ENCODE peak calls at places on chromosomes 4 and X, in seven cellular contexts. X is stimulated activated CD4-positive, alpha-beta T cell treated with anti-CD3 and anti-CD28 coated beads, Interleukin-4, amount 100 ng/mL, for 4 hours; J is naive thymus-derived CD8-positive, alpha-beta T cell; S is NCI-H1436 treated with DMSO at 0.1 percent for 48 hours; P is stromal cell of bone marrow; F is renal cortical epithelial cell; T is stimulated activated effector memory CD8-positive, alpha-beta T cell treated with anti-CD3 and anti-CD28 coated beads, Interleukin-12 subunit alpha, Interleukin-12 subunit beta, amount 100 ng/mL, for 72 hours. B is an unnamed sample.
A peak's percentile ranks its signal among the peaks of the same experiment; 100 is the strongest.

GRCh38 chr4:151644625-151645024 is 116.2 kb downstream of the GATB start:
- DNase-seq in T (no peak), S (no peak), X (no peak), P (no peak), J (no peak), F (no peak), B (no peak)

GRCh38 chr4:151727365-151727764 is 33.4 kb downstream of the GATB start:
- DNase-seq in S (no peak), X (no peak), J (no peak), P (no peak), F (peak; percentile 36), T (no peak), B (no peak)

GRCh38 chrX:22122510-22122909 is 90.4 kb downstream of the PHEX start:
- DNase-seq in F (peak; percentile 83), P (peak; percentile 88), S (no peak), X (no peak), T (no peak), J (no peak), B (no peak)

GRCh38 chrX:10190367-10190766 is 33.6 kb downstream of the CLCN4 start:
- DNase-seq in S (no peak), P (peak; percentile 64), J (no peak), X (no peak), T (no peak), F (peak; percentile 73), B (no peak)

GRCh38 chrX:148380614-148381561 is 119.5 kb upstream of the AFF2 start:
- DNase-seq in J (no peak), S (no peak), P (peak; percentile 3), T (peak; percentile 6), F (peak; percentile 60), X (peak; percentile 10), B (no peak)

GRCh38 chrX:14014526-14014925 is 15.2 kb downstream of the GEMIN8 start:
- DNase-seq in J (no peak), F (no peak), X (no peak), T (no peak), S (no peak), P (no peak), B (no peak)

GRCh38 chr4:8198206-8198905 is 734 bp upstream of the SH3TC1 start:
- DNase-seq in J (no peak), P (no peak), S (no peak), X (no peak), T (no peak), F (peak; percentile 57), B (no peak)

GRCh38 chrX:39112143-39112542 is 310.9 kb downstream of the MID1IP1 start:
- DNase-seq in T (no peak), J (no peak), S (no peak), X (no peak), F (no peak), P (no peak), B (no peak)

GRCh38 chr4:4693258-4693657 is 151.4 kb upstream of the STX18 start:
- DNase-seq in F (peak; percentile 47), P (no peak), S (no peak), J (no peak), T (no peak), X (no peak), B (no peak)

GRCh38 chrX:74242050-74242449 is 61.9 kb upstream of the ZCCHC13 start:
- DNase-seq in X (no peak), J (no peak), T (no peak), F (peak; percentile 76), S (no peak), P (no peak), B (no peak)

GRCh38 chr4:59060895-59061294 is 1950.7 kb upstream of the IGFBP7 start:
- DNase-seq in X (no peak), F (no peak), S (no peak), T (no peak), J (no peak), P (no peak), B (no peak)

GRCh38 chr4:158255727-158256324 is 45.5 kb downstream of the TMEM144 start:
- DNase-seq in T (no peak), F (peak; percentile 46), J (no peak), S (no peak), X (no peak), P (peak; percentile 44), B (no peak)

GRCh38 chrX:84735025-84735424 is 232.8 kb upstream of the HDX start:
- DNase-seq in T (no peak), X (no peak), F (no peak), J (no peak), S (no peak), P (no peak), B (no peak)

GRCh38 chr4:174579421-174579820 is 57.1 kb upstream of the HPGD start:
- DNase-seq in F (no peak), X (no peak), P (no peak), J (no peak), T (no peak), S (no peak), B (no peak)

GRCh38 chrX:101619336-101619735 is 1.5 kb upstream of the ARMCX6 start:
- DNase-seq in S (peak; percentile 73), T (no peak), F (peak; percentile 43), X (no peak), P (no peak), J (no peak), B (no peak)

GRCh38 chr4:24856586-24856985 is 56.3 kb downstream of the CCDC149 start:
- DNase-seq in J (no peak), S (no peak), F (peak; percentile 57), X (no peak), P (peak; percentile 12), T (no peak), B (no peak)

GRCh38 chrX:155054255-155054654 is 16.7 kb downstream of the CMC4 start:
- DNase-seq in P (no peak), T (no peak), X (no peak), S (no peak), J (no peak), F (no peak), B (no peak)

GRCh38 chr4:4392501-4393183 is 5.7 kb downstream of the NSG1 start:
- DNase-seq in T (no peak), S (no peak), X (no peak), J (no peak), P (no peak), F (no peak), B (no peak)

GRCh38 chr4:60737858-60738257 is 462.3 kb upstream of the ADGRL3 start:
- DNase-seq in S (no peak), F (no peak), P (peak; percentile 21), X (no peak), T (no peak), J (no peak), B (no peak)

GRCh38 chr4:113825272-113825671 is 63.7 kb upstream of the CAMK2D start:
- DNase-seq in J (no peak), X (no peak), F (no peak), T (no peak), S (no peak), P (no peak), B (no peak)

GRCh38 chrX:152902502-152902820 is 4.6 kb downstream of the ZNF185 start:
- DNase-seq in J (no peak), S (no peak), T (no peak), X (no peak), F (no peak), P (no peak), B (no peak)

GRCh38 chr4:184746532-184746870 is 12.6 kb upstream of the CENPU start:
- DNase-seq in X (no peak), P (peak; percentile 75), S (no peak), F (peak; percentile 95), J (no peak), T (no peak), B (no peak)

GRCh38 chrX:51899741-51900140 is 6.3 kb downstream of the MAGED1 start:
- DNase-seq in T (no peak), P (no peak), S (no peak), J (no peak), F (no peak), X (no peak), B (no peak)

GRCh38 chrX:106862972-106863688 is 40.0 kb downstream of the RIPPLY1 start:
- DNase-seq in S (no peak), F (peak; percentile 4), P (no peak), X (no peak), J (no peak), T (no peak), B (no peak)

GRCh38 chrX:17737707-17738001 is 361 bp downstream of the SCML1 start:
- DNase-seq in S (no peak), F (no peak), X (no peak), T (no peak), J (no peak), P (no peak), B (no peak)

GRCh38 chrX:70592091-70592490 is 147.5 kb downstream of the DLG3 start:
- DNase-seq in X (no peak), F (peak; percentile 15), P (peak; percentile 43), S (no peak), J (no peak), T (no peak), B (no peak)

GRCh38 chrX:136759968-136760367 is 20.8 kb downstream of the ARHGEF6 start:
- DNase-seq in J (no peak), T (no peak), P (no peak), X (no peak), S (no peak), F (no peak), B (no peak)

GRCh38 chr4:70746179-70746839 is 24.5 kb downstream of the RUFY3 start:
- DNase-seq in S (no peak), F (peak; percentile 68), T (no peak), P (peak; percentile 40), X (no peak), J (no peak), B (no peak)

GRCh38 chr4:37597019-37597418 is 89.2 kb downstream of the RELL1 start:
- DNase-seq in F (peak; percentile 47), P (no peak), S (no peak), X (no peak), J (no peak), T (no peak), B (no peak)

GRCh38 chrX:9340619-9341304 is 124.1 kb upstream of the TBL1X start:
- DNase-seq in F (no peak), X (no peak), T (no peak), S (no peak), J (peak; percentile 29), P (no peak), B (no peak)